ENCODE peak calls at places on chromosome 6, in four cellular contexts. Q is colonic mucosa, L is occipital lobe, H is GM12865. N is an unnamed sample.

GRCh38 chr6:53647437-53648094 is 18.0 kb downstream of the KLHL31 start:
- DNase-seq in Q (no peak), L (no peak), H (peak), N (no peak)

GRCh38 chr6:71236926-71237425 is 51.6 kb upstream of the OGFRL1 start:
- DNase-seq in Q (no peak), L (no peak), H (no peak), N (no peak)

GRCh38 chr6:137510923-137511322 is 16.7 kb upstream of the OLIG3 start:
- DNase-seq in Q (no peak), L (no peak), H (no peak), N (no peak)

GRCh38 chr6:161318456-161318855 is 44.6 kb upstream of the AGPAT4 start:
- DNase-seq in Q (no peak), L (peak), H (no peak), N (no peak)

GRCh38 chr6:139996253-139996834 is 621.9 kb upstream of the CITED2 start:
- DNase-seq in Q (no peak), L (no peak), H (peak), N (no peak)

GRCh38 chr6:2448826-2449571 is 203.6 kb upstream of the GMDS start:
- DNase-seq in Q (peak), L (no peak), H (peak), N (no peak)

GRCh38 chr6:11384531-11385309 is 152.3 kb upstream of the NEDD9 start:
- DNase-seq in Q (no peak), L (no peak), H (no peak), N (no peak)

GRCh38 chr6:53327017-53327395 is 21.7 kb downstream of the ELOVL5 start:
- DNase-seq in Q (no peak), L (no peak), H (no peak), N (no peak)

GRCh38 chr6:106510090-106510970 is 119.0 kb downstream of the RTN4IP1 start:
- DNase-seq in Q (peak), L (no peak), H (peak), N (peak)

GRCh38 chr6:150633466-150633795 is 33.7 kb downstream of the PLEKHG1 start:
- DNase-seq in Q (no peak), L (no peak), H (peak), N (no peak)

GRCh38 chr6:10505529-10505928 is 15.6 kb upstream of the GCNT2 start:
- DNase-seq in Q (no peak), L (no peak), H (no peak), N (no peak)

GRCh38 chr6:40456390-40457013 is 130.7 kb downstream of the LRFN2 start:
- DNase-seq in Q (no peak), L (no peak), H (no peak), N (no peak)

GRCh38 chr6:125714431-125715090 is 34.9 kb upstream of the HEY2 start:
- DNase-seq in Q (no peak), L (no peak), H (peak), N (no peak)

GRCh38 chr6:20483902-20484497 is 50.3 kb upstream of the CDKAL1 start:
- DNase-seq in Q (no peak), L (no peak), H (no peak), N (no peak)

GRCh38 chr6:90940812-90941481 is 354.1 kb upstream of the MAP3K7 start:
- DNase-seq in Q (no peak), L (no peak), H (peak), N (no peak)

GRCh38 chr6:131803007-131803769 is 4.6 kb upstream of the ENPP1 start:
- DNase-seq in Q (no peak), L (no peak), H (no peak), N (no peak)

GRCh38 chr6:78925317-78925716 is 58.0 kb downstream of the IRAK1BP1 start:
- DNase-seq in Q (no peak), L (no peak), H (no peak), N (no peak)

GRCh38 chr6:168037242-168037641 is 39.8 kb downstream of the KIF25 start:
- DNase-seq in Q (no peak), L (no peak), H (no peak), N (peak)

GRCh38 chr6:33744001-33744848 is 2.5 kb downstream of the IP6K3 start:
- DNase-seq in Q (peak), L (peak), H (peak), N (peak)

GRCh38 chr6:3390698-3391097 is 66.2 kb downstream of the SLC22A23 start:
- DNase-seq in Q (peak), L (no peak), H (no peak), N (peak)

GRCh38 chr6:136226027-136226673 is 24.0 kb downstream of the MTFR2 start:
- DNase-seq in Q (peak), L (peak), H (peak), N (peak)

GRCh38 chr6:41409489-41409888 is 74.1 kb downstream of the NCR2 start:
- DNase-seq in Q (no peak), L (no peak), H (no peak), N (no peak)

GRCh38 chr6:160139420-160139851 is 17.8 kb downstream of the SLC22A1 start:
- DNase-seq in Q (no peak), L (no peak), H (no peak), N (peak)

GRCh38 chr6:80382796-80383195 is 276.3 kb downstream of the BCKDHB start:
- DNase-seq in Q (no peak), L (no peak), H (no peak), N (no peak)

GRCh38 chr6:36126553-36127458 is 3.5 kb upstream of the MAPK13 start:
- DNase-seq in Q (no peak), L (no peak), H (no peak), N (no peak)

GRCh38 chr6:47308674-47309325 is 905 bp downstream of the TNFRSF21 start:
- DNase-seq in Q (peak), L (peak), H (no peak), N (peak)

GRCh38 chr6:73722318-73723060 is 26.5 kb downstream of the CD109 start:
- DNase-seq in Q (no peak), L (no peak), H (peak), N (no peak)

N was measured in uterus.